ENCODE peak calls at places on chromosomes 16 and 17, in eight cellular contexts. D is left lung; H is brain microvascular endothelial cell; M is aorta; B is activated naive CD8-positive, alpha-beta T cell treated with anti-CD3 and anti-CD28 coated beads for 36 hours; N is cardiac fibroblast; E is K562; L is stomach. F is an unnamed sample.

GRCh38 chr17:61849674-61850073 is 13.7 kb downstream of the BRIP1 start:
- DNase-seq in L (no peak), D (no peak), H (no peak), E (no peak), B (no peak), N (peak), M (no peak), F (peak)

GRCh38 chr16:11957591-11958395 is 7.2 kb upstream of the TNFRSF17 start:
- DNase-seq in B (no peak), D (no peak), N (no peak), M (no peak), E (no peak), H (no peak), L (no peak), F (peak)

GRCh38 chr17:63786117-63786516 is 12.1 kb downstream of the DDX42 start:
- DNase-seq in D (no peak), L (no peak), B (no peak), N (no peak), H (no peak), M (no peak), E (no peak), F (no peak)

GRCh38 chr17:43791589-43791988 is 11.4 kb downstream of the CFAP97D1 start:
- DNase-seq in M (no peak), L (no peak), N (peak), B (no peak), D (no peak), H (peak), E (peak), F (peak)

GRCh38 chr16:79928142-79928735 is 327.7 kb upstream of the MAF start:
- DNase-seq in L (no peak), E (no peak), H (no peak), B (no peak), D (no peak), M (no peak), N (no peak), F (no peak)

GRCh38 chr16:87729266-87729954 is 36.4 kb downstream of the KLHDC4 start:
- DNase-seq in H (no peak), D (peak), M (no peak), B (no peak), L (peak), N (no peak), E (no peak), F (no peak)

GRCh38 chr17:39730095-39730921 is at the start of gene MIEN1:
- DNase-seq in H (peak), B (peak), M (peak), L (peak), D (peak), E (peak), N (peak), F (peak)

GRCh38 chr16:54347961-54348360 is 61.4 kb upstream of the IRX3 start:
- DNase-seq in N (no peak), L (no peak), D (no peak), E (no peak), M (no peak), H (no peak), B (no peak), F (no peak)

GRCh38 chr16:52480237-52480636 is 66.7 kb downstream of the TOX3 start:
- DNase-seq in L (no peak), M (no peak), N (no peak), E (no peak), H (no peak), D (no peak), B (no peak), F (no peak)

GRCh38 chr16:6428861-6429260 is 903.8 kb upstream of the RBFOX1 start:
- DNase-seq in N (no peak), H (no peak), B (no peak), L (no peak), D (no peak), E (no peak), M (no peak), F (no peak)

GRCh38 chr17:17621254-17621653 is 29.7 kb upstream of the PEMT start:
- DNase-seq in M (peak), L (no peak), E (no peak), D (no peak), H (no peak), N (no peak), B (no peak), F (no peak)

GRCh38 chr17:82929676-82930042 is 89.8 kb upstream of the ZNF750 start:
- DNase-seq in N (no peak), E (no peak), M (no peak), H (no peak), B (no peak), L (no peak), D (no peak), F (no peak)

GRCh38 chr16:5851583-5851982 is 754.0 kb upstream of the EEF2KMT start:
- DNase-seq in M (no peak), B (no peak), D (no peak), N (no peak), L (no peak), H (no peak), E (no peak), F (no peak)

F was measured in AG10803.